ENCODE peak calls at places on chromosomes 3 and 15, in six cellular contexts. One of them, this sample, is unnamed.

GRCh38 chr15:45126535-45127158 is 3.0 kb downstream of the DUOXA1 start:
- DNase-seq in Caco-2: peak; percentile 29
- DNase-seq in keratinocyte: no peak
- DNase-seq in neural progenitor cell: peak; percentile 32
- DNase-seq in CD8-positive, alpha-beta memory T cell: peak; percentile 55
- DNase-seq in aorta: no peak
- DNase-seq in this sample: no peak

GRCh38 chr3:4828279-4829030 is 150.8 kb upstream of the BHLHE40 start:
- DNase-seq in keratinocyte: no peak
- DNase-seq in CD8-positive, alpha-beta memory T cell: no peak
- DNase-seq in aorta: peak; percentile 68
- DNase-seq in neural progenitor cell: no peak
- DNase-seq in Caco-2: no peak
- DNase-seq in this sample: no peak

GRCh38 chr3:47370887-47371697 is 9.7 kb upstream of the PTPN23 start:
- DNase-seq in Caco-2: no peak
- DNase-seq in neural progenitor cell: peak; percentile 61
- DNase-seq in keratinocyte: no peak
- DNase-seq in CD8-positive, alpha-beta memory T cell: peak; percentile 52
- DNase-seq in aorta: no peak
- DNase-seq in this sample: peak; percentile 91

GRCh38 chr3:39907981-39908380 is 98.6 kb downstream of the MYRIP start:
- DNase-seq in Caco-2: no peak
- DNase-seq in CD8-positive, alpha-beta memory T cell: no peak
- DNase-seq in keratinocyte: no peak
- DNase-seq in neural progenitor cell: no peak
- DNase-seq in aorta: peak; percentile 52
- DNase-seq in this sample: no peak

GRCh38 chr3:99339222-99339621 is 299.2 kb upstream of the COL8A1 start:
- DNase-seq in keratinocyte: no peak
- DNase-seq in Caco-2: no peak
- DNase-seq in neural progenitor cell: no peak
- DNase-seq in aorta: no peak
- DNase-seq in CD8-positive, alpha-beta memory T cell: no peak
- DNase-seq in this sample: no peak

GRCh38 chr3:89446593-89446992 is 339.2 kb downstream of the EPHA3 start:
- DNase-seq in aorta: no peak
- DNase-seq in CD8-positive, alpha-beta memory T cell: no peak
- DNase-seq in neural progenitor cell: no peak
- DNase-seq in keratinocyte: no peak
- DNase-seq in Caco-2: no peak
- DNase-seq in this sample: no peak

GRCh38 chr3:127637546-127637945 is 8.6 kb downstream of the PODXL2 start:
- DNase-seq in neural progenitor cell: no peak
- DNase-seq in CD8-positive, alpha-beta memory T cell: no peak
- DNase-seq in keratinocyte: no peak
- DNase-seq in Caco-2: no peak
- DNase-seq in aorta: no peak
- DNase-seq in this sample: no peak

GRCh38 chr3:55690746-55691540 is 203.8 kb upstream of the WNT5A start:
- DNase-seq in aorta: no peak
- DNase-seq in keratinocyte: no peak
- DNase-seq in Caco-2: no peak
- DNase-seq in CD8-positive, alpha-beta memory T cell: no peak
- DNase-seq in neural progenitor cell: peak; percentile 83
- DNase-seq in this sample: peak; percentile 49

GRCh38 chr15:61890106-61890505 is 170.1 kb downstream of the VPS13C start:
- DNase-seq in Caco-2: no peak
- DNase-seq in aorta: no peak
- DNase-seq in neural progenitor cell: no peak
- DNase-seq in keratinocyte: no peak
- DNase-seq in CD8-positive, alpha-beta memory T cell: no peak
- DNase-seq in this sample: no peak

GRCh38 chr3:169575381-169575780 is 88.1 kb downstream of the MECOM start:
- DNase-seq in Caco-2: no peak
- DNase-seq in keratinocyte: no peak
- DNase-seq in CD8-positive, alpha-beta memory T cell: no peak
- DNase-seq in neural progenitor cell: peak; percentile 52
- DNase-seq in aorta: no peak
- DNase-seq in this sample: no peak

GRCh38 chr3:138938056-138938876 is 8.7 kb downstream of the FOXL2 start:
- DNase-seq in neural progenitor cell: peak; percentile 61
- DNase-seq in keratinocyte: no peak
- DNase-seq in aorta: no peak
- DNase-seq in Caco-2: no peak
- DNase-seq in CD8-positive, alpha-beta memory T cell: no peak
- DNase-seq in this sample: peak; percentile 79

GRCh38 chr3:157463819-157464218 is 27.2 kb downstream of the PTX3 start:
- DNase-seq in Caco-2: no peak
- DNase-seq in keratinocyte: no peak
- DNase-seq in CD8-positive, alpha-beta memory T cell: no peak
- DNase-seq in aorta: no peak
- DNase-seq in neural progenitor cell: no peak
- DNase-seq in this sample: no peak
- H3K4me3 ChIP-seq in Caco-2: no peak overlapping the region
- H3K4me3 ChIP-seq in keratinocyte: no peak overlapping the region
- H3K4me3 ChIP-seq in CD8-positive, alpha-beta memory T cell: no peak overlapping the region
- H3K4me3 ChIP-seq in aorta: no peak overlapping the region
- H3K4me3 ChIP-seq in neural progenitor cell: no peak overlapping the region
- H3K4me3 ChIP-seq in this sample: no peak overlapping the region

GRCh38 chr3:46097691-46098241 is 70.5 kb upstream of the XCR1 start:
- DNase-seq in neural progenitor cell: no peak
- DNase-seq in CD8-positive, alpha-beta memory T cell: no peak
- DNase-seq in keratinocyte: no peak
- DNase-seq in aorta: no peak
- DNase-seq in Caco-2: no peak
- DNase-seq in this sample: no peak
- H3K27me3 ChIP-seq in neural progenitor cell: no peaks in the 10 kb centered on the region
- H3K27me3 ChIP-seq in CD8-positive, alpha-beta memory T cell: no peaks in the 10 kb centered on the region
- H3K27me3 ChIP-seq in keratinocyte: no peaks in the 10 kb centered on the region
- H3K27me3 ChIP-seq in aorta: no peaks in the 10 kb centered on the region
- H3K27me3 ChIP-seq in Caco-2: no peaks in the 10 kb centered on the region
- H3K27me3 ChIP-seq in this sample: no peaks in the 10 kb centered on the region

GRCh38 chr3:130014526-130014925 is 40.0 kb downstream of the TRH start:
- DNase-seq in Caco-2: no peak
- DNase-seq in aorta: no peak
- DNase-seq in neural progenitor cell: no peak
- DNase-seq in keratinocyte: no peak
- DNase-seq in CD8-positive, alpha-beta memory T cell: no peak
- DNase-seq in this sample: no peak

DNA sequence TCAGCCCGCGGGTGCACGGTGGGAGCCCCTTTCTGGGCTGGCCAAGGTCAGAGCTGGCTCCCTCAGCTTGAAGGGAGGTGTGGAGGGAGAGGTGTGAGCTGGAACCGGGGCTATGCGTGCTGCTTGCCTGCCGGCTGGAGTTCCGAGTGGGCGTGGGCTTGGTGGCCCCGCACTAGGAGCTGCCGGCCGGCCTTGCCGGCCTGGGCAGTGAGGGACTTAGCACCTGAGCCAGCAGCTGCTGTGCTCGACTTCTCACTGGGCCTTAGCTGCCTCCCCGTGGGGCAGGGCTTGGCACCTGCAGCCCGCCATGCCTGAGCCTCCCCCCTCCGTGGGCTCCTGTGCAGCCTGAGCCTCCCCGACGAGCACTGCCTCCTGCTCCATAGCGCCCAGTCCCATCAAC is 36.0 kb downstream of the TRH start:
- DNase-seq in CD8-positive, alpha-beta memory T cell: no peak
- DNase-seq in neural progenitor cell: no peak
- DNase-seq in aorta: no peak
- DNase-seq in keratinocyte: no peak
- DNase-seq in Caco-2: no peak
- DNase-seq in this sample: no peak
- H3K36me3 ChIP-seq in CD8-positive, alpha-beta memory T cell: no peaks in the 10 kb centered on the region
- H3K36me3 ChIP-seq in neural progenitor cell: no peaks in the 10 kb centered on the region
- H3K36me3 ChIP-seq in aorta: no peaks in the 10 kb centered on the region
- H3K36me3 ChIP-seq in keratinocyte: no peaks in the 10 kb centered on the region
- H3K36me3 ChIP-seq in Caco-2: no peaks in the 10 kb centered on the region
- H3K36me3 ChIP-seq in this sample: no peaks in the 10 kb centered on the region

GRCh38 chr3:49410102-49410843 is 1.5 kb downstream of the RHOA start:
- DNase-seq in Caco-2: no peak
- DNase-seq in CD8-positive, alpha-beta memory T cell: no peak
- DNase-seq in neural progenitor cell: no peak
- DNase-seq in keratinocyte: no peak
- DNase-seq in aorta: no peak
- DNase-seq in this sample: no peak
- H3K4me3 ChIP-seq in Caco-2: peak overlapping the region; percentile 92
- H3K4me3 ChIP-seq in CD8-positive, alpha-beta memory T cell: peak overlapping the region; percentile 65
- H3K4me3 ChIP-seq in neural progenitor cell: peak overlapping the region; percentile 84
- H3K4me3 ChIP-seq in keratinocyte: peak overlapping the region; percentile 93
- H3K4me3 ChIP-seq in aorta: peak overlapping the region; percentile 68
- H3K4me3 ChIP-seq in this sample: peak overlapping the region; percentile 85

DNA sequence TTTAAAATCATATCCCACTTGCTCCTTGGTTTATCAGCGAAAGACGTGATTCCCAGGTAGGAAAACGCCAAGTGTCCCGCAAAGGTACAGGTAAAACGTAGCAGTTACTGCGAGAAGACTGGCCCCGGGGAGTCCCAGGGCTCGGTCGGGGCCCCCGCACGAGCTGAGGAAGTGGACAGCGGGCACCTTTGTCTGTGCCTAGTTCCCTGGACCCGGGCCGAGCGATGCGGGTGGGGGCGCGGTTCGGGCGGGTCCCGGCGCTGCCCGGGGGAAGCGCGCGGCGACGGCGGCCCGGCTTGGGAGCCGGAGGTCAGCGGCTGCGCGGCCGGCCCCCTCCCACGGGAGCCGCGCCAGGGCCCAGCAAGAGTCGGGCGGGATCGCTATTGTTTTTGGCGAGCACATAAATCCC is 857 bp upstream of the NEO1 start:
- DNase-seq in Caco-2: no peak
- DNase-seq in CD8-positive, alpha-beta memory T cell: peak; percentile 46
- DNase-seq in keratinocyte: no peak
- DNase-seq in neural progenitor cell: no peak
- DNase-seq in aorta: no peak
- DNase-seq in this sample: peak; percentile 78
- H3K27me3 ChIP-seq in Caco-2: no peaks in the 10 kb centered on the region
- H3K27me3 ChIP-seq in CD8-positive, alpha-beta memory T cell: no peaks in the 10 kb centered on the region
- H3K27me3 ChIP-seq in keratinocyte: peaks cover 7% of the 10 kb centered on the region
- H3K27me3 ChIP-seq in neural progenitor cell: no peaks in the 10 kb centered on the region
- H3K27me3 ChIP-seq in aorta: no peaks in the 10 kb centered on the region
- H3K27me3 ChIP-seq in this sample: no peaks in the 10 kb centered on the region

GRCh38 chr15:85744636-85745422 is 49.9 kb downstream of the KLHL25 start:
- DNase-seq in CD8-positive, alpha-beta memory T cell: no peak
- DNase-seq in neural progenitor cell: no peak
- DNase-seq in keratinocyte: no peak
- DNase-seq in aorta: no peak
- DNase-seq in Caco-2: no peak
- DNase-seq in this sample: no peak

GRCh38 chr15:85743392-85744045 is 51.2 kb downstream of the KLHL25 start:
- DNase-seq in keratinocyte: no peak
- DNase-seq in aorta: no peak
- DNase-seq in neural progenitor cell: no peak
- DNase-seq in Caco-2: no peak
- DNase-seq in CD8-positive, alpha-beta memory T cell: no peak
- DNase-seq in this sample: peak; percentile 20

GRCh38 chr15:85741662-85742061 is 53.1 kb downstream of the KLHL25 start:
- DNase-seq in Caco-2: no peak
- DNase-seq in CD8-positive, alpha-beta memory T cell: no peak
- DNase-seq in aorta: no peak
- DNase-seq in neural progenitor cell: no peak
- DNase-seq in keratinocyte: no peak
- DNase-seq in this sample: no peak

GRCh38 chr15:85742186-85742751 is 52.5 kb downstream of the KLHL25 start:
- DNase-seq in keratinocyte: no peak
- DNase-seq in CD8-positive, alpha-beta memory T cell: no peak
- DNase-seq in Caco-2: no peak
- DNase-seq in neural progenitor cell: no peak
- DNase-seq in aorta: no peak
- DNase-seq in this sample: peak; percentile 29

GRCh38 chr15:85741021-85741421 is 53.7 kb downstream of the KLHL25 start:
- DNase-seq in aorta: no peak
- DNase-seq in CD8-positive, alpha-beta memory T cell: no peak
- DNase-seq in keratinocyte: no peak
- DNase-seq in Caco-2: no peak
- DNase-seq in neural progenitor cell: no peak
- DNase-seq in this sample: peak; percentile 57
- H3K36me3 ChIP-seq in aorta: peaks cover 15% of the 10 kb centered on the region
- H3K36me3 ChIP-seq in CD8-positive, alpha-beta memory T cell: peaks cover 76% of the 10 kb centered on the region
- H3K36me3 ChIP-seq in keratinocyte: peaks cover 31% of the 10 kb centered on the region
- H3K36me3 ChIP-seq in Caco-2: peaks cover 2% of the 10 kb centered on the region
- H3K36me3 ChIP-seq in neural progenitor cell: peaks cover 15% of the 10 kb centered on the region
- H3K36me3 ChIP-seq in this sample: peaks cover 8% of the 10 kb centered on the region

This sample was measured in H7.